ENCODE peak calls at places on chromosome 11, in eight cellular contexts. One of them, this sample, is unnamed.

GRCh38 chr11:125167292-125167953 is 2.9 kb downstream of the PKNOX2 start:
- DNase-seq in activated naive CD4-positive, alpha-beta T cell treated with anti-CD3 and anti-CD28 coated beads, Interleukin-2, amount 50 U/mL, for 16 hours: no peak
- DNase-seq in RPMI8226: no peak
- DNase-seq in endothelial cell: peak
- DNase-seq in esophagus squamous epithelium: no peak
- DNase-seq in stimulated activated CD4-positive, alpha-beta T cell treated with anti-CD3 and anti-CD28 coated beads, Interleukin-1b, Interleukin-23, amount 100 ng/mL, for 24 hours: no peak
- DNase-seq in activated T-helper 1 cell treated with anti-CD3 and anti-CD28 coated beads, Interleukin-2, amount 50 U/mL, for 16 hours: no peak
- DNase-seq in activated CD4-positive, alpha-beta T cell treated with anti-CD3 and anti-CD28 coated beads, Interleukin-2, amount 50 U/mL, for 24 hours: no peak
- DNase-seq in this sample: no peak

GRCh38 chr11:21121991-21122390 is 452.6 kb downstream of the NELL1 start:
- DNase-seq in esophagus squamous epithelium: no peak
- DNase-seq in activated CD4-positive, alpha-beta T cell treated with anti-CD3 and anti-CD28 coated beads, Interleukin-2, amount 50 U/mL, for 24 hours: no peak
- DNase-seq in endothelial cell: no peak
- DNase-seq in activated T-helper 1 cell treated with anti-CD3 and anti-CD28 coated beads, Interleukin-2, amount 50 U/mL, for 16 hours: no peak
- DNase-seq in activated naive CD4-positive, alpha-beta T cell treated with anti-CD3 and anti-CD28 coated beads, Interleukin-2, amount 50 U/mL, for 16 hours: no peak
- DNase-seq in RPMI8226: no peak
- DNase-seq in stimulated activated CD4-positive, alpha-beta T cell treated with anti-CD3 and anti-CD28 coated beads, Interleukin-1b, Interleukin-23, amount 100 ng/mL, for 24 hours: no peak
- DNase-seq in this sample: no peak

GRCh38 chr11:74318241-74318932 is 6.9 kb upstream of the P4HA3 start:
- DNase-seq in esophagus squamous epithelium: no peak
- DNase-seq in stimulated activated CD4-positive, alpha-beta T cell treated with anti-CD3 and anti-CD28 coated beads, Interleukin-1b, Interleukin-23, amount 100 ng/mL, for 24 hours: no peak
- DNase-seq in activated naive CD4-positive, alpha-beta T cell treated with anti-CD3 and anti-CD28 coated beads, Interleukin-2, amount 50 U/mL, for 16 hours: no peak
- DNase-seq in endothelial cell: no peak
- DNase-seq in RPMI8226: no peak
- DNase-seq in activated T-helper 1 cell treated with anti-CD3 and anti-CD28 coated beads, Interleukin-2, amount 50 U/mL, for 16 hours: no peak
- DNase-seq in activated CD4-positive, alpha-beta T cell treated with anti-CD3 and anti-CD28 coated beads, Interleukin-2, amount 50 U/mL, for 24 hours: no peak
- DNase-seq in this sample: no peak

GRCh38 chr11:68840661-68841653 is 759 bp downstream of the CPT1A start:
- DNase-seq in activated naive CD4-positive, alpha-beta T cell treated with anti-CD3 and anti-CD28 coated beads, Interleukin-2, amount 50 U/mL, for 16 hours: peak
- DNase-seq in stimulated activated CD4-positive, alpha-beta T cell treated with anti-CD3 and anti-CD28 coated beads, Interleukin-1b, Interleukin-23, amount 100 ng/mL, for 24 hours: no peak
- DNase-seq in activated CD4-positive, alpha-beta T cell treated with anti-CD3 and anti-CD28 coated beads, Interleukin-2, amount 50 U/mL, for 24 hours: peak
- DNase-seq in RPMI8226: peak
- DNase-seq in activated T-helper 1 cell treated with anti-CD3 and anti-CD28 coated beads, Interleukin-2, amount 50 U/mL, for 16 hours: no peak
- DNase-seq in esophagus squamous epithelium: no peak
- DNase-seq in endothelial cell: peak
- DNase-seq in this sample: no peak

GRCh38 chr11:61917357-61918109 is at the start of gene RAB3IL1:
- DNase-seq in activated CD4-positive, alpha-beta T cell treated with anti-CD3 and anti-CD28 coated beads, Interleukin-2, amount 50 U/mL, for 24 hours: no peak
- DNase-seq in RPMI8226: peak
- DNase-seq in activated naive CD4-positive, alpha-beta T cell treated with anti-CD3 and anti-CD28 coated beads, Interleukin-2, amount 50 U/mL, for 16 hours: no peak
- DNase-seq in endothelial cell: peak
- DNase-seq in stimulated activated CD4-positive, alpha-beta T cell treated with anti-CD3 and anti-CD28 coated beads, Interleukin-1b, Interleukin-23, amount 100 ng/mL, for 24 hours: no peak
- DNase-seq in esophagus squamous epithelium: no peak
- DNase-seq in activated T-helper 1 cell treated with anti-CD3 and anti-CD28 coated beads, Interleukin-2, amount 50 U/mL, for 16 hours: no peak
- DNase-seq in this sample: no peak

GRCh38 chr11:47552086-47552580 is 799 bp downstream of the CELF1 start:
- DNase-seq in activated naive CD4-positive, alpha-beta T cell treated with anti-CD3 and anti-CD28 coated beads, Interleukin-2, amount 50 U/mL, for 16 hours: peak
- DNase-seq in esophagus squamous epithelium: no peak
- DNase-seq in RPMI8226: peak
- DNase-seq in stimulated activated CD4-positive, alpha-beta T cell treated with anti-CD3 and anti-CD28 coated beads, Interleukin-1b, Interleukin-23, amount 100 ng/mL, for 24 hours: no peak
- DNase-seq in endothelial cell: peak
- DNase-seq in activated CD4-positive, alpha-beta T cell treated with anti-CD3 and anti-CD28 coated beads, Interleukin-2, amount 50 U/mL, for 24 hours: no peak
- DNase-seq in activated T-helper 1 cell treated with anti-CD3 and anti-CD28 coated beads, Interleukin-2, amount 50 U/mL, for 16 hours: no peak
- DNase-seq in this sample: no peak

GRCh38 chr11:86182976-86183584 is 61.5 kb upstream of the EED start:
- DNase-seq in esophagus squamous epithelium: no peak
- DNase-seq in stimulated activated CD4-positive, alpha-beta T cell treated with anti-CD3 and anti-CD28 coated beads, Interleukin-1b, Interleukin-23, amount 100 ng/mL, for 24 hours: peak
- DNase-seq in endothelial cell: no peak
- DNase-seq in activated CD4-positive, alpha-beta T cell treated with anti-CD3 and anti-CD28 coated beads, Interleukin-2, amount 50 U/mL, for 24 hours: peak
- DNase-seq in activated T-helper 1 cell treated with anti-CD3 and anti-CD28 coated beads, Interleukin-2, amount 50 U/mL, for 16 hours: peak
- DNase-seq in RPMI8226: peak
- DNase-seq in activated naive CD4-positive, alpha-beta T cell treated with anti-CD3 and anti-CD28 coated beads, Interleukin-2, amount 50 U/mL, for 16 hours: no peak
- DNase-seq in this sample: no peak

GRCh38 chr11:36257351-36257750 is 31.9 kb downstream of the COMMD9 start:
- DNase-seq in stimulated activated CD4-positive, alpha-beta T cell treated with anti-CD3 and anti-CD28 coated beads, Interleukin-1b, Interleukin-23, amount 100 ng/mL, for 24 hours: no peak
- DNase-seq in endothelial cell: no peak
- DNase-seq in activated T-helper 1 cell treated with anti-CD3 and anti-CD28 coated beads, Interleukin-2, amount 50 U/mL, for 16 hours: no peak
- DNase-seq in RPMI8226: no peak
- DNase-seq in activated naive CD4-positive, alpha-beta T cell treated with anti-CD3 and anti-CD28 coated beads, Interleukin-2, amount 50 U/mL, for 16 hours: no peak
- DNase-seq in activated CD4-positive, alpha-beta T cell treated with anti-CD3 and anti-CD28 coated beads, Interleukin-2, amount 50 U/mL, for 24 hours: no peak
- DNase-seq in esophagus squamous epithelium: no peak
- DNase-seq in this sample: no peak

GRCh38 chr11:119566299-119566698 is 143.3 kb upstream of the THY1 start:
- DNase-seq in activated CD4-positive, alpha-beta T cell treated with anti-CD3 and anti-CD28 coated beads, Interleukin-2, amount 50 U/mL, for 24 hours: no peak
- DNase-seq in activated T-helper 1 cell treated with anti-CD3 and anti-CD28 coated beads, Interleukin-2, amount 50 U/mL, for 16 hours: no peak
- DNase-seq in stimulated activated CD4-positive, alpha-beta T cell treated with anti-CD3 and anti-CD28 coated beads, Interleukin-1b, Interleukin-23, amount 100 ng/mL, for 24 hours: no peak
- DNase-seq in esophagus squamous epithelium: no peak
- DNase-seq in RPMI8226: no peak
- DNase-seq in endothelial cell: no peak
- DNase-seq in activated naive CD4-positive, alpha-beta T cell treated with anti-CD3 and anti-CD28 coated beads, Interleukin-2, amount 50 U/mL, for 16 hours: no peak
- DNase-seq in this sample: no peak

GRCh38 chr11:1932681-1933080 is 13.2 kb downstream of the TNNT3 start:
- DNase-seq in esophagus squamous epithelium: no peak
- DNase-seq in stimulated activated CD4-positive, alpha-beta T cell treated with anti-CD3 and anti-CD28 coated beads, Interleukin-1b, Interleukin-23, amount 100 ng/mL, for 24 hours: no peak
- DNase-seq in activated T-helper 1 cell treated with anti-CD3 and anti-CD28 coated beads, Interleukin-2, amount 50 U/mL, for 16 hours: no peak
- DNase-seq in RPMI8226: no peak
- DNase-seq in activated CD4-positive, alpha-beta T cell treated with anti-CD3 and anti-CD28 coated beads, Interleukin-2, amount 50 U/mL, for 24 hours: no peak
- DNase-seq in activated naive CD4-positive, alpha-beta T cell treated with anti-CD3 and anti-CD28 coated beads, Interleukin-2, amount 50 U/mL, for 16 hours: no peak
- DNase-seq in endothelial cell: no peak
- DNase-seq in this sample: no peak

GRCh38 chr11:72735495-72736027 is 16.6 kb downstream of the ARAP1 start:
- DNase-seq in activated CD4-positive, alpha-beta T cell treated with anti-CD3 and anti-CD28 coated beads, Interleukin-2, amount 50 U/mL, for 24 hours: no peak
- DNase-seq in activated T-helper 1 cell treated with anti-CD3 and anti-CD28 coated beads, Interleukin-2, amount 50 U/mL, for 16 hours: no peak
- DNase-seq in esophagus squamous epithelium: no peak
- DNase-seq in RPMI8226: no peak
- DNase-seq in endothelial cell: peak
- DNase-seq in activated naive CD4-positive, alpha-beta T cell treated with anti-CD3 and anti-CD28 coated beads, Interleukin-2, amount 50 U/mL, for 16 hours: no peak
- DNase-seq in stimulated activated CD4-positive, alpha-beta T cell treated with anti-CD3 and anti-CD28 coated beads, Interleukin-1b, Interleukin-23, amount 100 ng/mL, for 24 hours: no peak
- DNase-seq in this sample: no peak

GRCh38 chr11:111762981-111763643 is 3.1 kb downstream of the PPP2R1B start:
- DNase-seq in activated naive CD4-positive, alpha-beta T cell treated with anti-CD3 and anti-CD28 coated beads, Interleukin-2, amount 50 U/mL, for 16 hours: no peak
- DNase-seq in activated CD4-positive, alpha-beta T cell treated with anti-CD3 and anti-CD28 coated beads, Interleukin-2, amount 50 U/mL, for 24 hours: no peak
- DNase-seq in activated T-helper 1 cell treated with anti-CD3 and anti-CD28 coated beads, Interleukin-2, amount 50 U/mL, for 16 hours: no peak
- DNase-seq in endothelial cell: no peak
- DNase-seq in RPMI8226: no peak
- DNase-seq in esophagus squamous epithelium: no peak
- DNase-seq in stimulated activated CD4-positive, alpha-beta T cell treated with anti-CD3 and anti-CD28 coated beads, Interleukin-1b, Interleukin-23, amount 100 ng/mL, for 24 hours: no peak
- DNase-seq in this sample: no peak

GRCh38 chr11:36109499-36109849 is 165.6 kb downstream of the LDLRAD3 start:
- DNase-seq in activated CD4-positive, alpha-beta T cell treated with anti-CD3 and anti-CD28 coated beads, Interleukin-2, amount 50 U/mL, for 24 hours: no peak
- DNase-seq in endothelial cell: no peak
- DNase-seq in activated T-helper 1 cell treated with anti-CD3 and anti-CD28 coated beads, Interleukin-2, amount 50 U/mL, for 16 hours: no peak
- DNase-seq in RPMI8226: no peak
- DNase-seq in esophagus squamous epithelium: no peak
- DNase-seq in stimulated activated CD4-positive, alpha-beta T cell treated with anti-CD3 and anti-CD28 coated beads, Interleukin-1b, Interleukin-23, amount 100 ng/mL, for 24 hours: no peak
- DNase-seq in activated naive CD4-positive, alpha-beta T cell treated with anti-CD3 and anti-CD28 coated beads, Interleukin-2, amount 50 U/mL, for 16 hours: no peak
- DNase-seq in this sample: no peak

GRCh38 chr11:75896843-75897419 is 81.9 kb downstream of the UVRAG start:
- DNase-seq in activated CD4-positive, alpha-beta T cell treated with anti-CD3 and anti-CD28 coated beads, Interleukin-2, amount 50 U/mL, for 24 hours: no peak
- DNase-seq in stimulated activated CD4-positive, alpha-beta T cell treated with anti-CD3 and anti-CD28 coated beads, Interleukin-1b, Interleukin-23, amount 100 ng/mL, for 24 hours: no peak
- DNase-seq in RPMI8226: peak
- DNase-seq in endothelial cell: no peak
- DNase-seq in activated T-helper 1 cell treated with anti-CD3 and anti-CD28 coated beads, Interleukin-2, amount 50 U/mL, for 16 hours: no peak
- DNase-seq in esophagus squamous epithelium: no peak
- DNase-seq in activated naive CD4-positive, alpha-beta T cell treated with anti-CD3 and anti-CD28 coated beads, Interleukin-2, amount 50 U/mL, for 16 hours: no peak
- DNase-seq in this sample: no peak

GRCh38 chr11:93840981-93841380 is 9.4 kb downstream of the VSTM5 start:
- DNase-seq in esophagus squamous epithelium: no peak
- DNase-seq in RPMI8226: no peak
- DNase-seq in activated naive CD4-positive, alpha-beta T cell treated with anti-CD3 and anti-CD28 coated beads, Interleukin-2, amount 50 U/mL, for 16 hours: no peak
- DNase-seq in stimulated activated CD4-positive, alpha-beta T cell treated with anti-CD3 and anti-CD28 coated beads, Interleukin-1b, Interleukin-23, amount 100 ng/mL, for 24 hours: no peak
- DNase-seq in endothelial cell: no peak
- DNase-seq in activated CD4-positive, alpha-beta T cell treated with anti-CD3 and anti-CD28 coated beads, Interleukin-2, amount 50 U/mL, for 24 hours: no peak
- DNase-seq in activated T-helper 1 cell treated with anti-CD3 and anti-CD28 coated beads, Interleukin-2, amount 50 U/mL, for 16 hours: no peak
- DNase-seq in this sample: no peak

GRCh38 chr11:35487532-35488078 is 37.8 kb downstream of the PAMR1 start:
- DNase-seq in activated naive CD4-positive, alpha-beta T cell treated with anti-CD3 and anti-CD28 coated beads, Interleukin-2, amount 50 U/mL, for 16 hours: no peak
- DNase-seq in endothelial cell: peak
- DNase-seq in esophagus squamous epithelium: no peak
- DNase-seq in activated CD4-positive, alpha-beta T cell treated with anti-CD3 and anti-CD28 coated beads, Interleukin-2, amount 50 U/mL, for 24 hours: no peak
- DNase-seq in activated T-helper 1 cell treated with anti-CD3 and anti-CD28 coated beads, Interleukin-2, amount 50 U/mL, for 16 hours: no peak
- DNase-seq in stimulated activated CD4-positive, alpha-beta T cell treated with anti-CD3 and anti-CD28 coated beads, Interleukin-1b, Interleukin-23, amount 100 ng/mL, for 24 hours: no peak
- DNase-seq in RPMI8226: no peak
- DNase-seq in this sample: no peak

GRCh38 chr11:12743834-12744449 is 69.7 kb downstream of the TEAD1 start:
- DNase-seq in activated T-helper 1 cell treated with anti-CD3 and anti-CD28 coated beads, Interleukin-2, amount 50 U/mL, for 16 hours: no peak
- DNase-seq in activated naive CD4-positive, alpha-beta T cell treated with anti-CD3 and anti-CD28 coated beads, Interleukin-2, amount 50 U/mL, for 16 hours: no peak
- DNase-seq in esophagus squamous epithelium: no peak
- DNase-seq in endothelial cell: no peak
- DNase-seq in RPMI8226: peak
- DNase-seq in stimulated activated CD4-positive, alpha-beta T cell treated with anti-CD3 and anti-CD28 coated beads, Interleukin-1b, Interleukin-23, amount 100 ng/mL, for 24 hours: no peak
- DNase-seq in activated CD4-positive, alpha-beta T cell treated with anti-CD3 and anti-CD28 coated beads, Interleukin-2, amount 50 U/mL, for 24 hours: no peak
- DNase-seq in this sample: no peak

GRCh38 chr11:75033916-75034315 is 45.2 kb downstream of the NEU3 start:
- DNase-seq in activated naive CD4-positive, alpha-beta T cell treated with anti-CD3 and anti-CD28 coated beads, Interleukin-2, amount 50 U/mL, for 16 hours: no peak
- DNase-seq in esophagus squamous epithelium: no peak
- DNase-seq in activated CD4-positive, alpha-beta T cell treated with anti-CD3 and anti-CD28 coated beads, Interleukin-2, amount 50 U/mL, for 24 hours: no peak
- DNase-seq in endothelial cell: no peak
- DNase-seq in RPMI8226: no peak
- DNase-seq in activated T-helper 1 cell treated with anti-CD3 and anti-CD28 coated beads, Interleukin-2, amount 50 U/mL, for 16 hours: no peak
- DNase-seq in stimulated activated CD4-positive, alpha-beta T cell treated with anti-CD3 and anti-CD28 coated beads, Interleukin-1b, Interleukin-23, amount 100 ng/mL, for 24 hours: no peak
- DNase-seq in this sample: no peak

GRCh38 chr11:99275521-99275920 is 254.8 kb downstream of the CNTN5 start:
- DNase-seq in activated T-helper 1 cell treated with anti-CD3 and anti-CD28 coated beads, Interleukin-2, amount 50 U/mL, for 16 hours: no peak
- DNase-seq in endothelial cell: no peak
- DNase-seq in esophagus squamous epithelium: no peak
- DNase-seq in RPMI8226: no peak
- DNase-seq in stimulated activated CD4-positive, alpha-beta T cell treated with anti-CD3 and anti-CD28 coated beads, Interleukin-1b, Interleukin-23, amount 100 ng/mL, for 24 hours: no peak
- DNase-seq in activated CD4-positive, alpha-beta T cell treated with anti-CD3 and anti-CD28 coated beads, Interleukin-2, amount 50 U/mL, for 24 hours: no peak
- DNase-seq in activated naive CD4-positive, alpha-beta T cell treated with anti-CD3 and anti-CD28 coated beads, Interleukin-2, amount 50 U/mL, for 16 hours: no peak
- DNase-seq in this sample: no peak

GRCh38 chr11:64796047-64796756 is 6.8 kb downstream of the MAP4K2 start:
- DNase-seq in endothelial cell: no peak
- DNase-seq in esophagus squamous epithelium: no peak
- DNase-seq in activated CD4-positive, alpha-beta T cell treated with anti-CD3 and anti-CD28 coated beads, Interleukin-2, amount 50 U/mL, for 24 hours: no peak
- DNase-seq in activated naive CD4-positive, alpha-beta T cell treated with anti-CD3 and anti-CD28 coated beads, Interleukin-2, amount 50 U/mL, for 16 hours: no peak
- DNase-seq in stimulated activated CD4-positive, alpha-beta T cell treated with anti-CD3 and anti-CD28 coated beads, Interleukin-1b, Interleukin-23, amount 100 ng/mL, for 24 hours: no peak
- DNase-seq in RPMI8226: no peak
- DNase-seq in activated T-helper 1 cell treated with anti-CD3 and anti-CD28 coated beads, Interleukin-2, amount 50 U/mL, for 16 hours: no peak
- DNase-seq in this sample: no peak

GRCh38 chr11:61962213-61963015 is 5.0 kb downstream of the FTH1 start:
- DNase-seq in endothelial cell: no peak
- DNase-seq in activated CD4-positive, alpha-beta T cell treated with anti-CD3 and anti-CD28 coated beads, Interleukin-2, amount 50 U/mL, for 24 hours: no peak
- DNase-seq in activated T-helper 1 cell treated with anti-CD3 and anti-CD28 coated beads, Interleukin-2, amount 50 U/mL, for 16 hours: no peak
- DNase-seq in activated naive CD4-positive, alpha-beta T cell treated with anti-CD3 and anti-CD28 coated beads, Interleukin-2, amount 50 U/mL, for 16 hours: no peak
- DNase-seq in RPMI8226: no peak
- DNase-seq in stimulated activated CD4-positive, alpha-beta T cell treated with anti-CD3 and anti-CD28 coated beads, Interleukin-1b, Interleukin-23, amount 100 ng/mL, for 24 hours: no peak
- DNase-seq in esophagus squamous epithelium: no peak
- DNase-seq in this sample: no peak

GRCh38 chr11:3867209-3868071 is 12.0 kb downstream of the STIM1 start:
- DNase-seq in stimulated activated CD4-positive, alpha-beta T cell treated with anti-CD3 and anti-CD28 coated beads, Interleukin-1b, Interleukin-23, amount 100 ng/mL, for 24 hours: no peak
- DNase-seq in esophagus squamous epithelium: no peak
- DNase-seq in endothelial cell: no peak
- DNase-seq in RPMI8226: peak
- DNase-seq in activated naive CD4-positive, alpha-beta T cell treated with anti-CD3 and anti-CD28 coated beads, Interleukin-2, amount 50 U/mL, for 16 hours: no peak
- DNase-seq in activated T-helper 1 cell treated with anti-CD3 and anti-CD28 coated beads, Interleukin-2, amount 50 U/mL, for 16 hours: no peak
- DNase-seq in activated CD4-positive, alpha-beta T cell treated with anti-CD3 and anti-CD28 coated beads, Interleukin-2, amount 50 U/mL, for 24 hours: no peak
- DNase-seq in this sample: no peak

GRCh38 chr11:75279273-75279672 is 38.7 kb downstream of the TPBGL start:
- DNase-seq in RPMI8226: no peak
- DNase-seq in activated CD4-positive, alpha-beta T cell treated with anti-CD3 and anti-CD28 coated beads, Interleukin-2, amount 50 U/mL, for 24 hours: no peak
- DNase-seq in activated naive CD4-positive, alpha-beta T cell treated with anti-CD3 and anti-CD28 coated beads, Interleukin-2, amount 50 U/mL, for 16 hours: no peak
- DNase-seq in esophagus squamous epithelium: no peak
- DNase-seq in activated T-helper 1 cell treated with anti-CD3 and anti-CD28 coated beads, Interleukin-2, amount 50 U/mL, for 16 hours: no peak
- DNase-seq in endothelial cell: no peak
- DNase-seq in stimulated activated CD4-positive, alpha-beta T cell treated with anti-CD3 and anti-CD28 coated beads, Interleukin-1b, Interleukin-23, amount 100 ng/mL, for 24 hours: no peak
- DNase-seq in this sample: no peak

GRCh38 chr11:78195917-78196545 is 7.3 kb downstream of the USP35 start:
- DNase-seq in esophagus squamous epithelium: no peak
- DNase-seq in activated CD4-positive, alpha-beta T cell treated with anti-CD3 and anti-CD28 coated beads, Interleukin-2, amount 50 U/mL, for 24 hours: no peak
- DNase-seq in stimulated activated CD4-positive, alpha-beta T cell treated with anti-CD3 and anti-CD28 coated beads, Interleukin-1b, Interleukin-23, amount 100 ng/mL, for 24 hours: no peak
- DNase-seq in activated T-helper 1 cell treated with anti-CD3 and anti-CD28 coated beads, Interleukin-2, amount 50 U/mL, for 16 hours: no peak
- DNase-seq in endothelial cell: no peak
- DNase-seq in activated naive CD4-positive, alpha-beta T cell treated with anti-CD3 and anti-CD28 coated beads, Interleukin-2, amount 50 U/mL, for 16 hours: no peak
- DNase-seq in RPMI8226: no peak
- DNase-seq in this sample: no peak

GRCh38 chr11:72605958-72606357 is 68.3 kb downstream of the PDE2A start:
- DNase-seq in activated naive CD4-positive, alpha-beta T cell treated with anti-CD3 and anti-CD28 coated beads, Interleukin-2, amount 50 U/mL, for 16 hours: no peak
- DNase-seq in RPMI8226: no peak
- DNase-seq in activated CD4-positive, alpha-beta T cell treated with anti-CD3 and anti-CD28 coated beads, Interleukin-2, amount 50 U/mL, for 24 hours: no peak
- DNase-seq in activated T-helper 1 cell treated with anti-CD3 and anti-CD28 coated beads, Interleukin-2, amount 50 U/mL, for 16 hours: no peak
- DNase-seq in esophagus squamous epithelium: no peak
- DNase-seq in endothelial cell: no peak
- DNase-seq in stimulated activated CD4-positive, alpha-beta T cell treated with anti-CD3 and anti-CD28 coated beads, Interleukin-1b, Interleukin-23, amount 100 ng/mL, for 24 hours: no peak
- DNase-seq in this sample: no peak

GRCh38 chr11:17513853-17514252 is 30.4 kb downstream of the USH1C start:
- DNase-seq in activated CD4-positive, alpha-beta T cell treated with anti-CD3 and anti-CD28 coated beads, Interleukin-2, amount 50 U/mL, for 24 hours: no peak
- DNase-seq in activated T-helper 1 cell treated with anti-CD3 and anti-CD28 coated beads, Interleukin-2, amount 50 U/mL, for 16 hours: no peak
- DNase-seq in stimulated activated CD4-positive, alpha-beta T cell treated with anti-CD3 and anti-CD28 coated beads, Interleukin-1b, Interleukin-23, amount 100 ng/mL, for 24 hours: no peak
- DNase-seq in esophagus squamous epithelium: no peak
- DNase-seq in activated naive CD4-positive, alpha-beta T cell treated with anti-CD3 and anti-CD28 coated beads, Interleukin-2, amount 50 U/mL, for 16 hours: no peak
- DNase-seq in RPMI8226: no peak
- DNase-seq in endothelial cell: no peak
- DNase-seq in this sample: no peak

GRCh38 chr11:124863137-124863825 is 2.0 kb upstream of the ROBO3 start:
- DNase-seq in RPMI8226: no peak
- DNase-seq in stimulated activated CD4-positive, alpha-beta T cell treated with anti-CD3 and anti-CD28 coated beads, Interleukin-1b, Interleukin-23, amount 100 ng/mL, for 24 hours: no peak
- DNase-seq in activated CD4-positive, alpha-beta T cell treated with anti-CD3 and anti-CD28 coated beads, Interleukin-2, amount 50 U/mL, for 24 hours: no peak
- DNase-seq in esophagus squamous epithelium: no peak
- DNase-seq in activated T-helper 1 cell treated with anti-CD3 and anti-CD28 coated beads, Interleukin-2, amount 50 U/mL, for 16 hours: no peak
- DNase-seq in endothelial cell: no peak
- DNase-seq in activated naive CD4-positive, alpha-beta T cell treated with anti-CD3 and anti-CD28 coated beads, Interleukin-2, amount 50 U/mL, for 16 hours: no peak
- DNase-seq in this sample: no peak

GRCh38 chr11:108324587-108324986 is 101.7 kb downstream of the ATM start:
- DNase-seq in activated CD4-positive, alpha-beta T cell treated with anti-CD3 and anti-CD28 coated beads, Interleukin-2, amount 50 U/mL, for 24 hours: no peak
- DNase-seq in stimulated activated CD4-positive, alpha-beta T cell treated with anti-CD3 and anti-CD28 coated beads, Interleukin-1b, Interleukin-23, amount 100 ng/mL, for 24 hours: no peak
- DNase-seq in RPMI8226: no peak
- DNase-seq in activated T-helper 1 cell treated with anti-CD3 and anti-CD28 coated beads, Interleukin-2, amount 50 U/mL, for 16 hours: no peak
- DNase-seq in esophagus squamous epithelium: no peak
- DNase-seq in endothelial cell: no peak
- DNase-seq in activated naive CD4-positive, alpha-beta T cell treated with anti-CD3 and anti-CD28 coated beads, Interleukin-2, amount 50 U/mL, for 16 hours: no peak
- DNase-seq in this sample: no peak

GRCh38 chr11:134374171-134374570 is 37.9 kb downstream of the B3GAT1 start:
- DNase-seq in esophagus squamous epithelium: no peak
- DNase-seq in RPMI8226: no peak
- DNase-seq in activated naive CD4-positive, alpha-beta T cell treated with anti-CD3 and anti-CD28 coated beads, Interleukin-2, amount 50 U/mL, for 16 hours: no peak
- DNase-seq in stimulated activated CD4-positive, alpha-beta T cell treated with anti-CD3 and anti-CD28 coated beads, Interleukin-1b, Interleukin-23, amount 100 ng/mL, for 24 hours: no peak
- DNase-seq in activated CD4-positive, alpha-beta T cell treated with anti-CD3 and anti-CD28 coated beads, Interleukin-2, amount 50 U/mL, for 24 hours: no peak
- DNase-seq in endothelial cell: no peak
- DNase-seq in activated T-helper 1 cell treated with anti-CD3 and anti-CD28 coated beads, Interleukin-2, amount 50 U/mL, for 16 hours: no peak
- DNase-seq in this sample: no peak

GRCh38 chr11:82701847-82702520 is 31.7 kb downstream of the FAM181B start:
- DNase-seq in activated naive CD4-positive, alpha-beta T cell treated with anti-CD3 and anti-CD28 coated beads, Interleukin-2, amount 50 U/mL, for 16 hours: no peak
- DNase-seq in stimulated activated CD4-positive, alpha-beta T cell treated with anti-CD3 and anti-CD28 coated beads, Interleukin-1b, Interleukin-23, amount 100 ng/mL, for 24 hours: no peak
- DNase-seq in endothelial cell: peak
- DNase-seq in activated T-helper 1 cell treated with anti-CD3 and anti-CD28 coated beads, Interleukin-2, amount 50 U/mL, for 16 hours: no peak
- DNase-seq in esophagus squamous epithelium: no peak
- DNase-seq in RPMI8226: peak
- DNase-seq in activated CD4-positive, alpha-beta T cell treated with anti-CD3 and anti-CD28 coated beads, Interleukin-2, amount 50 U/mL, for 24 hours: no peak
- DNase-seq in this sample: no peak

GRCh38 chr11:126929186-126930085 is 71.1 kb downstream of the KIRREL3 start:
- DNase-seq in activated naive CD4-positive, alpha-beta T cell treated with anti-CD3 and anti-CD28 coated beads, Interleukin-2, amount 50 U/mL, for 16 hours: no peak
- DNase-seq in activated CD4-positive, alpha-beta T cell treated with anti-CD3 and anti-CD28 coated beads, Interleukin-2, amount 50 U/mL, for 24 hours: no peak
- DNase-seq in activated T-helper 1 cell treated with anti-CD3 and anti-CD28 coated beads, Interleukin-2, amount 50 U/mL, for 16 hours: no peak
- DNase-seq in stimulated activated CD4-positive, alpha-beta T cell treated with anti-CD3 and anti-CD28 coated beads, Interleukin-1b, Interleukin-23, amount 100 ng/mL, for 24 hours: no peak
- DNase-seq in esophagus squamous epithelium: no peak
- DNase-seq in endothelial cell: no peak
- DNase-seq in RPMI8226: no peak
- DNase-seq in this sample: peak

GRCh38 chr11:121451178-121451981 is 734 bp upstream of the SORL1 start:
- DNase-seq in activated naive CD4-positive, alpha-beta T cell treated with anti-CD3 and anti-CD28 coated beads, Interleukin-2, amount 50 U/mL, for 16 hours: peak
- DNase-seq in endothelial cell: no peak
- DNase-seq in activated T-helper 1 cell treated with anti-CD3 and anti-CD28 coated beads, Interleukin-2, amount 50 U/mL, for 16 hours: peak
- DNase-seq in RPMI8226: no peak
- DNase-seq in esophagus squamous epithelium: no peak
- DNase-seq in activated CD4-positive, alpha-beta T cell treated with anti-CD3 and anti-CD28 coated beads, Interleukin-2, amount 50 U/mL, for 24 hours: no peak
- DNase-seq in stimulated activated CD4-positive, alpha-beta T cell treated with anti-CD3 and anti-CD28 coated beads, Interleukin-1b, Interleukin-23, amount 100 ng/mL, for 24 hours: no peak
- DNase-seq in this sample: no peak

GRCh38 chr11:78973833-78974232 is 399.2 kb upstream of the NARS2 start:
- DNase-seq in RPMI8226: no peak
- DNase-seq in endothelial cell: no peak
- DNase-seq in stimulated activated CD4-positive, alpha-beta T cell treated with anti-CD3 and anti-CD28 coated beads, Interleukin-1b, Interleukin-23, amount 100 ng/mL, for 24 hours: no peak
- DNase-seq in activated T-helper 1 cell treated with anti-CD3 and anti-CD28 coated beads, Interleukin-2, amount 50 U/mL, for 16 hours: no peak
- DNase-seq in esophagus squamous epithelium: no peak
- DNase-seq in activated naive CD4-positive, alpha-beta T cell treated with anti-CD3 and anti-CD28 coated beads, Interleukin-2, amount 50 U/mL, for 16 hours: no peak
- DNase-seq in activated CD4-positive, alpha-beta T cell treated with anti-CD3 and anti-CD28 coated beads, Interleukin-2, amount 50 U/mL, for 24 hours: no peak
- DNase-seq in this sample: no peak

GRCh38 chr11:69170704-69171103 is 15.0 kb downstream of the SMIM38 start:
- DNase-seq in stimulated activated CD4-positive, alpha-beta T cell treated with anti-CD3 and anti-CD28 coated beads, Interleukin-1b, Interleukin-23, amount 100 ng/mL, for 24 hours: no peak
- DNase-seq in RPMI8226: no peak
- DNase-seq in activated CD4-positive, alpha-beta T cell treated with anti-CD3 and anti-CD28 coated beads, Interleukin-2, amount 50 U/mL, for 24 hours: no peak
- DNase-seq in activated T-helper 1 cell treated with anti-CD3 and anti-CD28 coated beads, Interleukin-2, amount 50 U/mL, for 16 hours: no peak
- DNase-seq in activated naive CD4-positive, alpha-beta T cell treated with anti-CD3 and anti-CD28 coated beads, Interleukin-2, amount 50 U/mL, for 16 hours: no peak
- DNase-seq in endothelial cell: no peak
- DNase-seq in esophagus squamous epithelium: no peak
- DNase-seq in this sample: no peak